ENCODE peak calls at places on chromosomes 3 and 15, in eight cellular contexts. L, Y, O, E, M, U, T and J are unnamed samples.

GRCh38 chr3:24128195-24129005 is 183.3 kb downstream of the NR1D2 start:
- DNase-seq in E (peak; percentile 67), M (peak; percentile 16), L (no peak), Y (no peak), O (no peak), U (no peak), T (peak; percentile 23), J (peak; percentile 54)

GRCh38 chr15:60695713-60696522 is 217.0 kb upstream of the ICE2 start:
- DNase-seq in E (no peak), T (no peak), M (no peak), O (no peak), Y (no peak), L (no peak), U (no peak), J (peak; percentile 40)

GRCh38 chr3:178634975-178635374 is 98.7 kb downstream of the KCNMB2 start:
- DNase-seq in M (no peak), T (no peak), Y (no peak), L (no peak), E (no peak), O (no peak), U (no peak), J (no peak)

GRCh38 chr3:71376499-71376898 is 207.0 kb downstream of the FOXP1 start:
- DNase-seq in M (no peak), U (no peak), T (no peak), Y (no peak), E (no peak), O (no peak), L (no peak), J (no peak)

GRCh38 chr3:126056681-126057546 is 27.0 kb downstream of the SLC41A3 start:
- DNase-seq in O (no peak), U (peak; percentile 80), T (peak; percentile 81), E (peak; percentile 4), M (peak; percentile 11), Y (no peak), L (no peak), J (peak; percentile 14)

GRCh38 chr3:48256557-48256956 is 15.7 kb downstream of the ZNF589 start:
- DNase-seq in E (no peak), M (no peak), L (no peak), O (no peak), T (peak; percentile 12), Y (no peak), U (no peak), J (no peak)

GRCh38 chr3:185537369-185537970 is 14.9 kb downstream of the LIPH start:
- DNase-seq in Y (no peak), L (peak; percentile 42), T (peak; percentile 81), M (peak; percentile 98), U (no peak), O (no peak), E (peak; percentile 94), J (peak; percentile 94)

GRCh38 chr15:63019539-63020109 is 22.9 kb upstream of the TPM1 start:
- DNase-seq in U (no peak), Y (peak; percentile 59), L (no peak), O (peak; percentile 70), E (peak; percentile 85), M (peak; percentile 85), T (peak; percentile 73), J (peak; percentile 78)

GRCh38 chr3:15475161-15475560 is 46.3 kb downstream of the COLQ start:
- DNase-seq in U (no peak), Y (no peak), M (no peak), T (no peak), L (no peak), O (no peak), E (no peak), J (no peak)

GRCh38 chr15:79970921-79971434 is at the start of gene BCL2A1:
- DNase-seq in O (peak; percentile 56), M (peak; percentile 87), U (no peak), E (peak; percentile 86), L (no peak), T (no peak), Y (no peak), J (peak; percentile 72)

GRCh38 chr15:64634020-64634419 is 141.4 kb downstream of the RBPMS2 start:
- DNase-seq in E (no peak), M (no peak), L (no peak), T (no peak), O (no peak), Y (no peak), U (no peak), J (no peak)

GRCh38 chr15:52392008-52392687 is 96.5 kb upstream of the MYO5C start:
- DNase-seq in O (no peak), U (no peak), T (no peak), Y (no peak), L (no peak), M (peak; percentile 14), E (peak; percentile 3), J (peak; percentile 29)